ENCODE peak calls at places on chromosomes 16 and 17, in ten cellular contexts. One of them, this sample, is unnamed.

GRCh38 chr16:16158741-16159374 is 64.4 kb downstream of the ABCC6 start:
- DNase-seq in ELR: peak; percentile 15
- DNase-seq in AG09319: no peak
- DNase-seq in NCI-H345: no peak
- DNase-seq in activated naive CD4-positive, alpha-beta T cell: no peak
- DNase-seq in activated gamma-delta T cell: no peak
- DNase-seq in stimulated activated CD4-positive, alpha-beta T cell treated with anti-CD3 and anti-CD28 coated beads, TNF-alpha, amount 100 ng/mL, for 4 hours: no peak
- DNase-seq in naive thymus-derived CD8-positive, alpha-beta T cell: no peak
- DNase-seq in T-helper 17 cell: no peak
- DNase-seq in NT2/D1: no peak
- DNase-seq in this sample: peak; percentile 30

GRCh38 chr16:11909653-11910551 is 5.9 kb downstream of the GSPT1 start:
- DNase-seq in ELR: no peak
- DNase-seq in AG09319: peak; percentile 38
- DNase-seq in NCI-H345: no peak
- DNase-seq in activated naive CD4-positive, alpha-beta T cell: no peak
- DNase-seq in activated gamma-delta T cell: no peak
- DNase-seq in stimulated activated CD4-positive, alpha-beta T cell treated with anti-CD3 and anti-CD28 coated beads, TNF-alpha, amount 100 ng/mL, for 4 hours: no peak
- DNase-seq in naive thymus-derived CD8-positive, alpha-beta T cell: no peak
- DNase-seq in T-helper 17 cell: no peak
- DNase-seq in NT2/D1: no peak
- DNase-seq in this sample: peak; percentile 57

GRCh38 chr17:19724501-19725420 is 8.4 kb upstream of the SLC47A2 start:
- DNase-seq in ELR: no peak
- DNase-seq in AG09319: no peak
- DNase-seq in NCI-H345: no peak
- DNase-seq in activated naive CD4-positive, alpha-beta T cell: peak; percentile 35
- DNase-seq in activated gamma-delta T cell: no peak
- DNase-seq in stimulated activated CD4-positive, alpha-beta T cell treated with anti-CD3 and anti-CD28 coated beads, TNF-alpha, amount 100 ng/mL, for 4 hours: peak; percentile 26
- DNase-seq in naive thymus-derived CD8-positive, alpha-beta T cell: peak; percentile 66
- DNase-seq in T-helper 17 cell: no peak
- DNase-seq in NT2/D1: no peak
- DNase-seq in this sample: peak; percentile 75

GRCh38 chr17:6323626-6324356 is 111.1 kb downstream of the AIPL1 start:
- DNase-seq in ELR: peak; percentile 17
- DNase-seq in AG09319: no peak
- DNase-seq in NCI-H345: no peak
- DNase-seq in activated naive CD4-positive, alpha-beta T cell: no peak
- DNase-seq in activated gamma-delta T cell: no peak
- DNase-seq in stimulated activated CD4-positive, alpha-beta T cell treated with anti-CD3 and anti-CD28 coated beads, TNF-alpha, amount 100 ng/mL, for 4 hours: no peak
- DNase-seq in naive thymus-derived CD8-positive, alpha-beta T cell: no peak
- DNase-seq in T-helper 17 cell: no peak
- DNase-seq in NT2/D1: no peak
- DNase-seq in this sample: no peak

GRCh38 chr17:29557085-29557697 is 9.6 kb downstream of the ABHD15 start:
- DNase-seq in ELR: peak; percentile 19
- DNase-seq in AG09319: no peak
- DNase-seq in NCI-H345: no peak
- DNase-seq in activated naive CD4-positive, alpha-beta T cell: no peak
- DNase-seq in activated gamma-delta T cell: no peak
- DNase-seq in stimulated activated CD4-positive, alpha-beta T cell treated with anti-CD3 and anti-CD28 coated beads, TNF-alpha, amount 100 ng/mL, for 4 hours: no peak
- DNase-seq in naive thymus-derived CD8-positive, alpha-beta T cell: no peak
- DNase-seq in T-helper 17 cell: no peak
- DNase-seq in NT2/D1: no peak
- DNase-seq in this sample: peak; percentile 75

GRCh38 chr17:60039096-60039495 is 39.6 kb downstream of the HEATR6 start:
- DNase-seq in ELR: peak; percentile 50
- DNase-seq in AG09319: no peak
- DNase-seq in NCI-H345: no peak
- DNase-seq in activated naive CD4-positive, alpha-beta T cell: no peak
- DNase-seq in activated gamma-delta T cell: no peak
- DNase-seq in stimulated activated CD4-positive, alpha-beta T cell treated with anti-CD3 and anti-CD28 coated beads, TNF-alpha, amount 100 ng/mL, for 4 hours: no peak
- DNase-seq in naive thymus-derived CD8-positive, alpha-beta T cell: no peak
- DNase-seq in T-helper 17 cell: no peak
- DNase-seq in NT2/D1: no peak
- DNase-seq in this sample: no peak

GRCh38 chr16:85657996-85658395 is 30.8 kb downstream of the GINS2 start:
- DNase-seq in ELR: no peak
- DNase-seq in AG09319: no peak
- DNase-seq in NCI-H345: no peak
- DNase-seq in activated naive CD4-positive, alpha-beta T cell: no peak
- DNase-seq in activated gamma-delta T cell: no peak
- DNase-seq in stimulated activated CD4-positive, alpha-beta T cell treated with anti-CD3 and anti-CD28 coated beads, TNF-alpha, amount 100 ng/mL, for 4 hours: no peak
- DNase-seq in naive thymus-derived CD8-positive, alpha-beta T cell: no peak
- DNase-seq in T-helper 17 cell: no peak
- DNase-seq in NT2/D1: no peak
- DNase-seq in this sample: no peak

GRCh38 chr17:57484081-57484666 is 227.9 kb downstream of the MSI2 start:
- DNase-seq in ELR: no peak
- DNase-seq in AG09319: peak; percentile 23
- DNase-seq in NCI-H345: no peak
- DNase-seq in activated naive CD4-positive, alpha-beta T cell: no peak
- DNase-seq in activated gamma-delta T cell: no peak
- DNase-seq in stimulated activated CD4-positive, alpha-beta T cell treated with anti-CD3 and anti-CD28 coated beads, TNF-alpha, amount 100 ng/mL, for 4 hours: no peak
- DNase-seq in naive thymus-derived CD8-positive, alpha-beta T cell: no peak
- DNase-seq in T-helper 17 cell: no peak
- DNase-seq in NT2/D1: no peak
- DNase-seq in this sample: peak; percentile 74

GRCh38 chr16:85611455-85612190 is 1.5 kb upstream of the GSE1 start:
- DNase-seq in ELR: peak; percentile 88
- DNase-seq in AG09319: peak; percentile 63
- DNase-seq in NCI-H345: peak; percentile 74
- DNase-seq in activated naive CD4-positive, alpha-beta T cell: peak; percentile 18
- DNase-seq in activated gamma-delta T cell: peak; percentile 28
- DNase-seq in stimulated activated CD4-positive, alpha-beta T cell treated with anti-CD3 and anti-CD28 coated beads, TNF-alpha, amount 100 ng/mL, for 4 hours: no peak
- DNase-seq in naive thymus-derived CD8-positive, alpha-beta T cell: no peak
- DNase-seq in T-helper 17 cell: peak; percentile 33
- DNase-seq in NT2/D1: no peak
- DNase-seq in this sample: peak; percentile 97

GRCh38 chr16:64925166-64925565 is 196.7 kb downstream of the CDH11 start:
- DNase-seq in ELR: no peak
- DNase-seq in AG09319: no peak
- DNase-seq in NCI-H345: no peak
- DNase-seq in activated naive CD4-positive, alpha-beta T cell: no peak
- DNase-seq in activated gamma-delta T cell: no peak
- DNase-seq in stimulated activated CD4-positive, alpha-beta T cell treated with anti-CD3 and anti-CD28 coated beads, TNF-alpha, amount 100 ng/mL, for 4 hours: no peak
- DNase-seq in naive thymus-derived CD8-positive, alpha-beta T cell: no peak
- DNase-seq in T-helper 17 cell: no peak
- DNase-seq in NT2/D1: no peak
- DNase-seq in this sample: no peak

GRCh38 chr17:46092996-46093395 is 93.9 kb downstream of the STH start:
- DNase-seq in ELR: peak; percentile 56
- DNase-seq in AG09319: no peak
- DNase-seq in NCI-H345: no peak
- DNase-seq in activated naive CD4-positive, alpha-beta T cell: no peak
- DNase-seq in activated gamma-delta T cell: no peak
- DNase-seq in stimulated activated CD4-positive, alpha-beta T cell treated with anti-CD3 and anti-CD28 coated beads, TNF-alpha, amount 100 ng/mL, for 4 hours: no peak
- DNase-seq in naive thymus-derived CD8-positive, alpha-beta T cell: no peak
- DNase-seq in T-helper 17 cell: no peak
- DNase-seq in NT2/D1: no peak
- DNase-seq in this sample: peak; percentile 13

GRCh38 chr17:39838784-39839183 is 25.3 kb downstream of the IKZF3 start:
- DNase-seq in ELR: no peak
- DNase-seq in AG09319: no peak
- DNase-seq in NCI-H345: no peak
- DNase-seq in activated naive CD4-positive, alpha-beta T cell: no peak
- DNase-seq in activated gamma-delta T cell: no peak
- DNase-seq in stimulated activated CD4-positive, alpha-beta T cell treated with anti-CD3 and anti-CD28 coated beads, TNF-alpha, amount 100 ng/mL, for 4 hours: no peak
- DNase-seq in naive thymus-derived CD8-positive, alpha-beta T cell: no peak
- DNase-seq in T-helper 17 cell: no peak
- DNase-seq in NT2/D1: no peak
- DNase-seq in this sample: no peak

GRCh38 chr17:75096082-75096625 is 8.4 kb downstream of the SLC16A5 start:
- DNase-seq in ELR: peak; percentile 93
- DNase-seq in AG09319: no peak
- DNase-seq in NCI-H345: no peak
- DNase-seq in activated naive CD4-positive, alpha-beta T cell: no peak
- DNase-seq in activated gamma-delta T cell: no peak
- DNase-seq in stimulated activated CD4-positive, alpha-beta T cell treated with anti-CD3 and anti-CD28 coated beads, TNF-alpha, amount 100 ng/mL, for 4 hours: no peak
- DNase-seq in naive thymus-derived CD8-positive, alpha-beta T cell: no peak
- DNase-seq in T-helper 17 cell: no peak
- DNase-seq in NT2/D1: no peak
- DNase-seq in this sample: peak; percentile 74

GRCh38 chr17:73064084-73064938 is 28.2 kb downstream of the SLC39A11 start:
- DNase-seq in ELR: no peak
- DNase-seq in AG09319: no peak
- DNase-seq in NCI-H345: peak; percentile 21
- DNase-seq in activated naive CD4-positive, alpha-beta T cell: no peak
- DNase-seq in activated gamma-delta T cell: no peak
- DNase-seq in stimulated activated CD4-positive, alpha-beta T cell treated with anti-CD3 and anti-CD28 coated beads, TNF-alpha, amount 100 ng/mL, for 4 hours: no peak
- DNase-seq in naive thymus-derived CD8-positive, alpha-beta T cell: no peak
- DNase-seq in T-helper 17 cell: no peak
- DNase-seq in NT2/D1: no peak
- DNase-seq in this sample: no peak

GRCh38 chr16:80619824-80620223 is 79.0 kb downstream of the DYNLRB2 start:
- DNase-seq in ELR: peak; percentile 51
- DNase-seq in AG09319: no peak
- DNase-seq in NCI-H345: no peak
- DNase-seq in activated naive CD4-positive, alpha-beta T cell: no peak
- DNase-seq in activated gamma-delta T cell: no peak
- DNase-seq in stimulated activated CD4-positive, alpha-beta T cell treated with anti-CD3 and anti-CD28 coated beads, TNF-alpha, amount 100 ng/mL, for 4 hours: no peak
- DNase-seq in naive thymus-derived CD8-positive, alpha-beta T cell: no peak
- DNase-seq in T-helper 17 cell: no peak
- DNase-seq in NT2/D1: no peak
- DNase-seq in this sample: no peak

GRCh38 chr17:72239548-72239947 is 118.7 kb downstream of the SOX9 start:
- DNase-seq in ELR: no peak
- DNase-seq in AG09319: no peak
- DNase-seq in NCI-H345: no peak
- DNase-seq in activated naive CD4-positive, alpha-beta T cell: no peak
- DNase-seq in activated gamma-delta T cell: no peak
- DNase-seq in stimulated activated CD4-positive, alpha-beta T cell treated with anti-CD3 and anti-CD28 coated beads, TNF-alpha, amount 100 ng/mL, for 4 hours: no peak
- DNase-seq in naive thymus-derived CD8-positive, alpha-beta T cell: no peak
- DNase-seq in T-helper 17 cell: no peak
- DNase-seq in NT2/D1: no peak
- DNase-seq in this sample: no peak

GRCh38 chr16:51155901-51156810 is 5.1 kb upstream of the SALL1 start:
- DNase-seq in ELR: no peak
- DNase-seq in AG09319: no peak
- DNase-seq in NCI-H345: no peak
- DNase-seq in activated naive CD4-positive, alpha-beta T cell: no peak
- DNase-seq in activated gamma-delta T cell: no peak
- DNase-seq in stimulated activated CD4-positive, alpha-beta T cell treated with anti-CD3 and anti-CD28 coated beads, TNF-alpha, amount 100 ng/mL, for 4 hours: no peak
- DNase-seq in naive thymus-derived CD8-positive, alpha-beta T cell: no peak
- DNase-seq in T-helper 17 cell: no peak
- DNase-seq in NT2/D1: no peak
- DNase-seq in this sample: peak; percentile 63

GRCh38 chr16:69286941-69287713 is 24.0 kb upstream of the VPS4A start:
- DNase-seq in ELR: peak; percentile 82
- DNase-seq in AG09319: peak; percentile 35
- DNase-seq in NCI-H345: peak; percentile 23
- DNase-seq in activated naive CD4-positive, alpha-beta T cell: no peak
- DNase-seq in activated gamma-delta T cell: no peak
- DNase-seq in stimulated activated CD4-positive, alpha-beta T cell treated with anti-CD3 and anti-CD28 coated beads, TNF-alpha, amount 100 ng/mL, for 4 hours: peak; percentile 28
- DNase-seq in naive thymus-derived CD8-positive, alpha-beta T cell: peak; percentile 69
- DNase-seq in T-helper 17 cell: no peak
- DNase-seq in NT2/D1: no peak
- DNase-seq in this sample: peak; percentile 79

GRCh38 chr16:5064915-5065314 is 841 bp downstream of the C16orf89 start:
- DNase-seq in ELR: no peak
- DNase-seq in AG09319: no peak
- DNase-seq in NCI-H345: peak; percentile 70
- DNase-seq in activated naive CD4-positive, alpha-beta T cell: no peak
- DNase-seq in activated gamma-delta T cell: no peak
- DNase-seq in stimulated activated CD4-positive, alpha-beta T cell treated with anti-CD3 and anti-CD28 coated beads, TNF-alpha, amount 100 ng/mL, for 4 hours: no peak
- DNase-seq in naive thymus-derived CD8-positive, alpha-beta T cell: no peak
- DNase-seq in T-helper 17 cell: no peak
- DNase-seq in NT2/D1: no peak
- DNase-seq in this sample: no peak

GRCh38 chr16:81920498-81920897 is 90.8 kb downstream of the SDR42E1 start:
- DNase-seq in ELR: no peak
- DNase-seq in AG09319: no peak
- DNase-seq in NCI-H345: no peak
- DNase-seq in activated naive CD4-positive, alpha-beta T cell: no peak
- DNase-seq in activated gamma-delta T cell: no peak
- DNase-seq in stimulated activated CD4-positive, alpha-beta T cell treated with anti-CD3 and anti-CD28 coated beads, TNF-alpha, amount 100 ng/mL, for 4 hours: no peak
- DNase-seq in naive thymus-derived CD8-positive, alpha-beta T cell: no peak
- DNase-seq in T-helper 17 cell: no peak
- DNase-seq in NT2/D1: no peak
- DNase-seq in this sample: no peak

GRCh38 chr17:40121191-40121885 is 433 bp upstream of the MSL1 start:
- DNase-seq in ELR: peak; percentile 67
- DNase-seq in AG09319: no peak
- DNase-seq in NCI-H345: peak; percentile 53
- DNase-seq in activated naive CD4-positive, alpha-beta T cell: no peak
- DNase-seq in activated gamma-delta T cell: no peak
- DNase-seq in stimulated activated CD4-positive, alpha-beta T cell treated with anti-CD3 and anti-CD28 coated beads, TNF-alpha, amount 100 ng/mL, for 4 hours: no peak
- DNase-seq in naive thymus-derived CD8-positive, alpha-beta T cell: no peak
- DNase-seq in T-helper 17 cell: no peak
- DNase-seq in NT2/D1: no peak
- DNase-seq in this sample: peak; percentile 74

GRCh38 chr16:88022076-88023042 is 71.1 kb downstream of the BANP start:
- DNase-seq in ELR: no peak
- DNase-seq in AG09319: no peak
- DNase-seq in NCI-H345: peak; percentile 51
- DNase-seq in activated naive CD4-positive, alpha-beta T cell: no peak
- DNase-seq in activated gamma-delta T cell: no peak
- DNase-seq in stimulated activated CD4-positive, alpha-beta T cell treated with anti-CD3 and anti-CD28 coated beads, TNF-alpha, amount 100 ng/mL, for 4 hours: no peak
- DNase-seq in naive thymus-derived CD8-positive, alpha-beta T cell: no peak
- DNase-seq in T-helper 17 cell: no peak
- DNase-seq in NT2/D1: no peak
- DNase-seq in this sample: no peak

GRCh38 chr17:178292-179065 is 3.0 kb downstream of the DOC2B start:
- DNase-seq in ELR: no peak
- DNase-seq in AG09319: no peak
- DNase-seq in NCI-H345: no peak
- DNase-seq in activated naive CD4-positive, alpha-beta T cell: no peak
- DNase-seq in activated gamma-delta T cell: no peak
- DNase-seq in stimulated activated CD4-positive, alpha-beta T cell treated with anti-CD3 and anti-CD28 coated beads, TNF-alpha, amount 100 ng/mL, for 4 hours: no peak
- DNase-seq in naive thymus-derived CD8-positive, alpha-beta T cell: no peak
- DNase-seq in T-helper 17 cell: no peak
- DNase-seq in NT2/D1: no peak
- DNase-seq in this sample: no peak

GRCh38 chr16:61295311-61295710 is 740.9 kb downstream of the CDH8 start:
- DNase-seq in ELR: peak; percentile 0
- DNase-seq in AG09319: no peak
- DNase-seq in NCI-H345: no peak
- DNase-seq in activated naive CD4-positive, alpha-beta T cell: no peak
- DNase-seq in activated gamma-delta T cell: no peak
- DNase-seq in stimulated activated CD4-positive, alpha-beta T cell treated with anti-CD3 and anti-CD28 coated beads, TNF-alpha, amount 100 ng/mL, for 4 hours: no peak
- DNase-seq in naive thymus-derived CD8-positive, alpha-beta T cell: no peak
- DNase-seq in T-helper 17 cell: no peak
- DNase-seq in NT2/D1: no peak
- DNase-seq in this sample: peak; percentile 1

GRCh38 chr17:75876190-75876937 is 2.0 kb downstream of the TRIM47 start:
- DNase-seq in ELR: no peak
- DNase-seq in AG09319: no peak
- DNase-seq in NCI-H345: peak; percentile 62
- DNase-seq in activated naive CD4-positive, alpha-beta T cell: peak; percentile 67
- DNase-seq in activated gamma-delta T cell: peak; percentile 42
- DNase-seq in stimulated activated CD4-positive, alpha-beta T cell treated with anti-CD3 and anti-CD28 coated beads, TNF-alpha, amount 100 ng/mL, for 4 hours: peak; percentile 57
- DNase-seq in naive thymus-derived CD8-positive, alpha-beta T cell: peak; percentile 92
- DNase-seq in T-helper 17 cell: peak; percentile 69
- DNase-seq in NT2/D1: no peak
- DNase-seq in this sample: peak; percentile 33

GRCh38 chr16:78425957-78426590 is 326.6 kb downstream of the WWOX start:
- DNase-seq in ELR: no peak
- DNase-seq in AG09319: no peak
- DNase-seq in NCI-H345: no peak
- DNase-seq in activated naive CD4-positive, alpha-beta T cell: no peak
- DNase-seq in activated gamma-delta T cell: no peak
- DNase-seq in stimulated activated CD4-positive, alpha-beta T cell treated with anti-CD3 and anti-CD28 coated beads, TNF-alpha, amount 100 ng/mL, for 4 hours: no peak
- DNase-seq in naive thymus-derived CD8-positive, alpha-beta T cell: no peak
- DNase-seq in T-helper 17 cell: no peak
- DNase-seq in NT2/D1: no peak
- DNase-seq in this sample: no peak

GRCh38 chr16:24975428-24975889 is 39.7 kb downstream of the ARHGAP17 start:
- DNase-seq in ELR: peak; percentile 43
- DNase-seq in AG09319: no peak
- DNase-seq in NCI-H345: no peak
- DNase-seq in activated naive CD4-positive, alpha-beta T cell: no peak
- DNase-seq in activated gamma-delta T cell: no peak
- DNase-seq in stimulated activated CD4-positive, alpha-beta T cell treated with anti-CD3 and anti-CD28 coated beads, TNF-alpha, amount 100 ng/mL, for 4 hours: no peak
- DNase-seq in naive thymus-derived CD8-positive, alpha-beta T cell: no peak
- DNase-seq in T-helper 17 cell: no peak
- DNase-seq in NT2/D1: no peak
- DNase-seq in this sample: peak; percentile 42

GRCh38 chr17:19343671-19344151 is 18.8 kb downstream of the B9D1 start:
- DNase-seq in ELR: no peak
- DNase-seq in AG09319: no peak
- DNase-seq in NCI-H345: no peak
- DNase-seq in activated naive CD4-positive, alpha-beta T cell: no peak
- DNase-seq in activated gamma-delta T cell: no peak
- DNase-seq in stimulated activated CD4-positive, alpha-beta T cell treated with anti-CD3 and anti-CD28 coated beads, TNF-alpha, amount 100 ng/mL, for 4 hours: no peak
- DNase-seq in naive thymus-derived CD8-positive, alpha-beta T cell: peak; percentile 47
- DNase-seq in T-helper 17 cell: no peak
- DNase-seq in NT2/D1: no peak
- DNase-seq in this sample: no peak

This sample was measured in GM23248.